ENCODE peak calls at places on chromosome 16, in nine cellular contexts. I is HFF-Myc; E is A549; Y is brain microvascular endothelial cell; H is pancreas; P is lower lobe of right lung; S is CD8-positive, alpha-beta T cell; W is neuronal stem cell; V is LNCaP clone FGC. C is an unnamed sample.

GRCh38 chr16:75919664-75920063 is 193.4 kb upstream of the CPHXL start:
- DNase-seq in W (no peak), I (no peak), Y (no peak), H (peak), V (no peak), S (no peak), E (no peak), P (no peak), C (no peak)

GRCh38 chr16:56871172-56871593 is 6.2 kb downstream of the SLC12A3 start:
- DNase-seq in W (no peak), H (peak), P (no peak), V (no peak), I (no peak), S (no peak), E (peak), Y (peak), C (no peak)

GRCh38 chr16:55297910-55298175 is 26.2 kb upstream of the IRX6 start:
- DNase-seq in W (no peak), H (no peak), S (no peak), V (no peak), P (no peak), Y (peak), I (no peak), E (no peak), C (no peak)

GRCh38 chr16:9612267-9612666 is 520.8 kb downstream of the HAPSTR1 start:
- DNase-seq in H (no peak), I (no peak), P (no peak), Y (peak), S (no peak), W (no peak), V (no peak), E (no peak), C (no peak)

GRCh38 chr16:77613115-77613514 is 109.2 kb upstream of the NUDT7 start:
- DNase-seq in V (no peak), P (no peak), Y (peak), S (no peak), I (no peak), E (no peak), H (no peak), W (no peak), C (no peak)

GRCh38 chr16:81384006-81384405 is 60.6 kb upstream of the CMIP start:
- DNase-seq in Y (no peak), W (peak), E (no peak), V (no peak), I (no peak), S (no peak), P (no peak), H (no peak), C (no peak)

GRCh38 chr16:73154063-73154870 is 106.3 kb upstream of the ZFHX3 start:
- DNase-seq in P (peak), E (no peak), V (no peak), Y (no peak), W (no peak), H (peak), I (no peak), S (no peak), C (no peak)

GRCh38 chr16:31696968-31697743 is 169.5 kb downstream of the AHSP start:
- DNase-seq in V (peak), E (peak), P (no peak), I (no peak), W (no peak), Y (peak), S (no peak), H (no peak), C (no peak)

GRCh38 chr16:88084881-88085280 is 133.6 kb downstream of the BANP start:
- DNase-seq in W (no peak), Y (no peak), S (no peak), I (no peak), V (no peak), H (no peak), P (no peak), E (no peak), C (no peak)

GRCh38 chr16:11913425-11914079 is 2.2 kb downstream of the GSPT1 start:
- DNase-seq in I (no peak), E (peak), P (no peak), W (no peak), V (no peak), Y (no peak), S (peak), H (no peak), C (no peak)

DNA sequence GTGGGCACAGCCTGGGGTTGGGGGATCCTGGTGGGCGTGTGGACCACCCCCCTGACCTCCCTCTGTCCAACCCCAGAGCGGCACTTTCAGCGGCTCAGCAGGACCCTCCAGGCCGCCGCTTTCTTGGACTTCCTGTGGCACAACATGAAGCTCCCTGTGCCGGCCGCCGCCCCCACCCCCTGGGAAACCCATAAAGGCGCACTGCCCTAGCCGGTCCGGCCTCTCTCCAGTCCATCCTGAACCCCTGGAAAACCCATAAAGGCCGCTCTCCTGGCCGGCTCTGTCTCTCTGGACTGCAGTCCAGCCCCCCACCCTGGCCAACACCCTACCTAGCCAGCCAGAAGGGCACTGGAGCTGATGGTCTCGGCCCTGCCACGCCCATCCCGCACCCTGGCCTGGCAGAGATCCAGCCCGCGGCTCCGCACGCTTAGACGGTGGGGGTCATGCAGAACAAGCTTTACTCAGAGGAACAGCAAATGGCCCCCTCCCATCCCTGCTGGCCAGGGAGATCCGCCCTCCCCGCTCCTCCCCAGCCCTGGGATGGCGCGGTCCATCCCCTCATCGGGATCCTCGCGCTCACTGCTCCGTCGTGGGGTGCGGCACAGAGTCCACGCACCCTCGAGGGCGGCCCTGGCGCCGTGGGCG is 2.7 kb downstream of the NOXO1 start:
- DNase-seq in P (no peak), Y (no peak), V (no peak), W (no peak), I (no peak), S (no peak), E (no peak), H (no peak), C (no peak)
- H3K4me3 ChIP-seq in P (peak), Y (no peak), V (no peak), W (no peak), I (no peak), S (no peak), E (no peak), H (peak), C (no peak)

DNA sequence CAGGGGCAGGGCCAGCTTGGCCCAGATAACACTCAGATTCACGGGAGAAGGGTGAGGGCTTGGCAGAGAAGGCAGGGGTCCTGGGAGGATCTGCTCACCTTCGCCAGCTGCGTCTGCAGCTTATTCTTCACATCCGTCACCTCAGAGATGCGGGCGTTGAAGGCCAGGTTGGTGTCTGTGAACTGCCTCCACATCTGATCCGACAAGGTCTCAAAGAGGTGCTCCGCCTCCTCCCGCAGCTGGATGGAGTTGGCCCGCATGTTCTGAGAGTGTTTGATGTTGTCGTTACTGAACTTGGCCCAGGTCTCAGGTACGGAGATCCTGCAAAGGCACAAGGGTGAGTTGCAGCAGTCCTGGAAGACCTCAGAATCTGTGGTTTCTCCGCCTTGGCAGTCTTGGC is 18.9 kb downstream of the TEKT5 start:
- DNase-seq in E (no peak), I (no peak), P (no peak), V (no peak), Y (no peak), W (no peak), H (no peak), S (no peak), C (no peak)
- H3K4me3 ChIP-seq in E (no peak), I (no peak), P (no peak), V (no peak), Y (no peak), W (no peak), H (no peak), S (no peak), C (no peak)

GRCh38 chr16:3938843-3939624 is 58.5 kb upstream of the CREBBP start:
- DNase-seq in I (no peak), E (peak), S (peak), W (peak), Y (peak), H (peak), V (no peak), P (peak), C (no peak)
- H3K4me3 ChIP-seq in I (peak), E (peak), S (peak), W (peak), Y (peak), H (peak), V (peak), P (peak), C (peak)

GRCh38 chr16:86670835-86671234 is 92.5 kb downstream of the FOXL1 start:
- DNase-seq in V (no peak), E (no peak), W (no peak), Y (no peak), I (no peak), P (no peak), S (no peak), H (no peak), C (no peak)
- H3K4me3 ChIP-seq in V (no peak), E (no peak), W (no peak), Y (no peak), I (no peak), P (no peak), S (no peak), H (no peak), C (no peak)

DNA sequence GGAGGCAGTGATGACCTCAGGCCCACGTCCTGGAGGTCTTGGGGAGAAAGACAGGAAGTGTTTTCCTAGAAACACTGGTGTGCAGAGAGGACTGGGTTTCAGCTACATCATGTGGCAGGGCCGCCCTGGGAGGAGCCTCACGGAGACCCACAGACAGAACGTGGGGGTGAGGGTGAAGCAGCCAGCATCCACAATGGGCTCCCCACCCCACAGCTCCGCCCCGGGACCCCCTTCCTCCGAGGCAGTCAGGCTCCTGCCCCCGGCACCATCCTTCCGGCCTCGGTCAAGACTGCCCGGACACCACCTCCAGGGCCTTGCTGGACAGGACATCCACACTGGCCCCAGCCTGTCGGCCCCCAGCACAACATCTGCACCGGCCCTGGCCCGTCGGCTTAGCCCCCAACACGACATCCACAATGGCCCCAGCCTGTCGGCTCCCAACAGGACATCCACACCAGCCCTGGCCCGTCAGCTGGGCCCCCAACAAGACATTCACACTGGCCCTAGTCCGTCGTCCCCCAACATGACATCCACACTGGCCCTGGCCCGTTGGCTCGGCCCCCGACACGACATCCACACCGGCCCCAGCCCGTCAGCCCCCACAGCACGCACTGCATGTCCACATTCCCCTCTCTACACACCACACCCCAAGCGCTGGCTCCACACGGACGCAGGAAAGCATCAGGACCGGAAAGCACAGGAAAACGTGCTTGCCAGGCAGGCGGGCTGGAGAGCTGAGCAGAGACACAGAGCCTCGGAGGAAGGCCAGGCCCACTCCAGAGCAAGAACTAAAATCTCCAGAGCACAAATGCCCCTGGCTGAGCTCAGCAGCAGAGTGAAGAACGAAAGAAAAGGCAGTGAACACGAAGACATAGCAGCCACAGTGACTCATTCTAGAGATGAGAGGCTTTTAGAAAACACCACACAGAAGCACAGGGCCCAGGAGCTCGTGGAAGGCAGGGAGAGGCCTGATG is 50.8 kb downstream of the LMF1 start:
- DNase-seq in W (no peak), P (no peak), V (no peak), I (no peak), H (no peak), E (no peak), S (no peak), Y (peak), C (peak)
- H3K4me3 ChIP-seq in W (no peak), P (no peak), V (no peak), I (no peak), H (no peak), E (no peak), S (no peak), Y (no peak), C (no peak)

C was measured in kidney.